ENCODE peak calls at places on chromosomes 12 and 14, in eight cellular contexts. B is AG08396; D is stimulated activated CD4-positive, alpha-beta T cell treated with anti-CD3 and anti-CD28 coated beads, TNF-alpha, amount 100 ng/mL, for 1 hour; I is ascending aorta; P is activated CD4-positive, CD25-positive, alpha-beta regulatory T cell treated with anti-CD3 and anti-CD28 coated beads, Interleukin-2, amount 50 U/mL, for 72 hours; Y is lower leg skin; Q is stromal cell of bone marrow; J is NCI-H1436. M is an unnamed sample.

GRCh38 chr14:37585101-37585479 is 10.0 kb downstream of the FOXA1 start:
- DNase-seq in Y (no peak), P (no peak), I (no peak), Q (no peak), D (no peak), B (no peak), J (no peak), M (peak)

GRCh38 chr14:37036669-37037341 is 135.6 kb downstream of the SLC25A21 start:
- DNase-seq in I (no peak), B (no peak), Q (no peak), J (no peak), P (no peak), Y (no peak), D (no peak), M (no peak)

GRCh38 chr12:106195638-106196037 is 52.2 kb downstream of the CKAP4 start:
- DNase-seq in J (no peak), Y (peak), Q (peak), B (peak), P (no peak), D (no peak), I (no peak), M (no peak)

GRCh38 chr12:49264466-49264872 is 413 bp upstream of the TUBA1C start:
- DNase-seq in Q (no peak), B (peak), I (no peak), D (no peak), J (peak), Y (no peak), P (peak), M (no peak)

GRCh38 chr12:132143328-132144071 is 619 bp downstream of the DDX51 start:
- DNase-seq in J (peak), B (peak), P (no peak), I (no peak), Q (no peak), D (no peak), Y (peak), M (no peak)

GRCh38 chr12:127722651-127723050 is 544.3 kb upstream of the TMEM132C start:
- DNase-seq in P (no peak), Q (no peak), I (no peak), J (no peak), B (no peak), D (no peak), Y (no peak), M (no peak)

GRCh38 chr12:126734738-126735137 is 1532.2 kb upstream of the TMEM132C start:
- DNase-seq in B (no peak), I (no peak), Q (no peak), Y (no peak), P (no peak), D (no peak), J (no peak), M (no peak)

GRCh38 chr14:68944162-68944561 is 34.9 kb downstream of the ACTN1 start:
- DNase-seq in B (no peak), P (no peak), I (no peak), Q (no peak), Y (no peak), D (no peak), J (no peak), M (no peak)

GRCh38 chr14:106309423-106309822 is 783.0 kb downstream of the TMEM121 start:
- DNase-seq in Y (no peak), J (no peak), P (no peak), D (no peak), Q (no peak), B (no peak), I (no peak), M (no peak)

GRCh38 chr12:31740618-31741017 is 11.8 kb upstream of the AMN1 start:
- DNase-seq in Q (no peak), D (no peak), I (no peak), B (no peak), P (no peak), Y (no peak), J (no peak), M (no peak)

GRCh38 chr12:100982511-100983183 is 188.1 kb downstream of the ANO4 start:
- DNase-seq in D (no peak), B (no peak), Y (no peak), P (no peak), I (no peak), Q (no peak), J (no peak), M (no peak)

GRCh38 chr14:75234173-75234855 is 44.3 kb upstream of the FOS start:
- DNase-seq in P (no peak), D (no peak), B (peak), J (no peak), Q (no peak), Y (no peak), I (peak), M (no peak)

GRCh38 chr12:105041186-105041585 is 43.1 kb downstream of the ALDH1L2 start:
- DNase-seq in B (no peak), I (no peak), P (no peak), Q (no peak), Y (no peak), J (no peak), D (no peak), M (no peak)

GRCh38 chr14:71300474-71301359 is 393.5 kb downstream of the PCNX1 start:
- DNase-seq in B (no peak), I (no peak), D (no peak), J (no peak), Q (no peak), Y (no peak), P (no peak), M (no peak)

GRCh38 chr14:103014466-103015319 is 42.7 kb downstream of the CDC42BPB start:
- DNase-seq in Q (no peak), D (no peak), J (peak), I (no peak), P (no peak), B (no peak), Y (no peak), M (no peak)

GRCh38 chr12:91986084-91986483 is 159.6 kb downstream of the BTG1 start:
- DNase-seq in Q (no peak), I (no peak), J (no peak), P (no peak), D (no peak), B (no peak), Y (no peak), M (no peak)

GRCh38 chr12:110619534-110619953 is 5.6 kb downstream of the TCTN1 start:
- DNase-seq in P (no peak), B (no peak), Q (peak), J (no peak), D (no peak), I (no peak), Y (no peak), M (no peak)

GRCh38 chr14:94174622-94175402 is 690 bp downstream of the PPP4R4 start:
- DNase-seq in J (no peak), B (no peak), I (no peak), D (no peak), Y (peak), Q (no peak), P (no peak), M (no peak)

GRCh38 chr14:58746261-58746660 is 108.5 kb downstream of the DACT1 start:
- DNase-seq in Y (no peak), P (no peak), D (no peak), I (no peak), J (no peak), Q (no peak), B (no peak), M (no peak)

GRCh38 chr14:89294872-89295271 is 122.2 kb downstream of the FOXN3 start:
- DNase-seq in Y (no peak), Q (no peak), J (no peak), I (no peak), B (no peak), D (no peak), P (no peak), M (no peak)

GRCh38 chr14:78598046-78598652 is 428.0 kb downstream of the NRXN3 start:
- DNase-seq in D (no peak), I (no peak), B (peak), Y (no peak), J (peak), Q (no peak), P (peak), M (peak)

GRCh38 chr14:67668559-67668958 is 5.9 kb downstream of the VTI1B start:
- DNase-seq in D (no peak), Y (no peak), Q (no peak), J (no peak), I (no peak), P (no peak), B (no peak), M (no peak)

M was measured in NCI-H774.